ENCODE peak calls at places on chromosomes 13 and 19, in seven cellular contexts. One of them, this sample, is unnamed.

GRCh38 chr13:76708138-76708537 is 178.1 kb downstream of the KCTD12 start:
- DNase-seq in foreskin fibroblast: no peak
- DNase-seq in cardiac fibroblast: peak; percentile 22
- DNase-seq in GM20000: no peak
- DNase-seq in mesothelial cell of epicardium: no peak
- DNase-seq in tibial artery: no peak
- DNase-seq in GM12865: no peak
- DNase-seq in this sample: no peak

GRCh38 chr13:42405665-42406390 is 133.9 kb downstream of the AKAP11 start:
- DNase-seq in foreskin fibroblast: no peak
- DNase-seq in cardiac fibroblast: peak; percentile 6
- DNase-seq in GM20000: peak; percentile 65
- DNase-seq in mesothelial cell of epicardium: no peak
- DNase-seq in tibial artery: no peak
- DNase-seq in GM12865: peak; percentile 96
- DNase-seq in this sample: peak; percentile 54

GRCh38 chr13:66887088-66887487 is 343.0 kb downstream of the PCDH9 start:
- DNase-seq in foreskin fibroblast: peak; percentile 1
- DNase-seq in cardiac fibroblast: peak; percentile 73
- DNase-seq in GM20000: no peak
- DNase-seq in mesothelial cell of epicardium: no peak
- DNase-seq in tibial artery: no peak
- DNase-seq in GM12865: no peak
- DNase-seq in this sample: no peak

GRCh38 chr13:27283906-27284523 is 13.4 kb downstream of the RASL11A start:
- DNase-seq in foreskin fibroblast: peak; percentile 50
- DNase-seq in cardiac fibroblast: peak; percentile 49
- DNase-seq in GM20000: no peak
- DNase-seq in mesothelial cell of epicardium: no peak
- DNase-seq in tibial artery: no peak
- DNase-seq in GM12865: peak; percentile 51
- DNase-seq in this sample: no peak

GRCh38 chr19:54189020-54189667 is at the start of gene MBOAT7:
- DNase-seq in foreskin fibroblast: no peak
- DNase-seq in cardiac fibroblast: no peak
- DNase-seq in GM20000: peak; percentile 92
- DNase-seq in mesothelial cell of epicardium: no peak
- DNase-seq in tibial artery: no peak
- DNase-seq in GM12865: no peak
- DNase-seq in this sample: peak; percentile 87

GRCh38 chr13:95087746-95088305 is 213.4 kb downstream of the ABCC4 start:
- DNase-seq in foreskin fibroblast: peak; percentile 24
- DNase-seq in cardiac fibroblast: peak; percentile 52
- DNase-seq in GM20000: no peak
- DNase-seq in mesothelial cell of epicardium: no peak
- DNase-seq in tibial artery: no peak
- DNase-seq in GM12865: no peak
- DNase-seq in this sample: no peak

GRCh38 chr13:113350065-113350937 is 13.6 kb downstream of the GRTP1 start:
- DNase-seq in foreskin fibroblast: no peak
- DNase-seq in cardiac fibroblast: no peak
- DNase-seq in GM20000: no peak
- DNase-seq in mesothelial cell of epicardium: no peak
- DNase-seq in tibial artery: no peak
- DNase-seq in GM12865: no peak
- DNase-seq in this sample: no peak

GRCh38 chr13:43924549-43925245 is 45.0 kb downstream of the LACC1 start:
- DNase-seq in foreskin fibroblast: no peak
- DNase-seq in cardiac fibroblast: no peak
- DNase-seq in GM20000: peak; percentile 16
- DNase-seq in mesothelial cell of epicardium: no peak
- DNase-seq in tibial artery: no peak
- DNase-seq in GM12865: peak; percentile 69
- DNase-seq in this sample: no peak

GRCh38 chr13:43170497-43170896 is 147.1 kb downstream of the DNAJC15 start:
- DNase-seq in foreskin fibroblast: no peak
- DNase-seq in cardiac fibroblast: no peak
- DNase-seq in GM20000: no peak
- DNase-seq in mesothelial cell of epicardium: no peak
- DNase-seq in tibial artery: no peak
- DNase-seq in GM12865: no peak
- DNase-seq in this sample: no peak

GRCh38 chr13:34883381-34883780 is 58.7 kb upstream of the NBEA start:
- DNase-seq in foreskin fibroblast: no peak
- DNase-seq in cardiac fibroblast: no peak
- DNase-seq in GM20000: no peak
- DNase-seq in mesothelial cell of epicardium: no peak
- DNase-seq in tibial artery: no peak
- DNase-seq in GM12865: no peak
- DNase-seq in this sample: no peak

GRCh38 chr13:79387853-79388252 is 18.2 kb downstream of the RBM26 start:
- DNase-seq in foreskin fibroblast: no peak
- DNase-seq in cardiac fibroblast: no peak
- DNase-seq in GM20000: no peak
- DNase-seq in mesothelial cell of epicardium: no peak
- DNase-seq in tibial artery: no peak
- DNase-seq in GM12865: no peak
- DNase-seq in this sample: no peak

GRCh38 chr13:38394777-38395504 is 45.3 kb downstream of the UFM1 start:
- DNase-seq in foreskin fibroblast: peak; percentile 53
- DNase-seq in cardiac fibroblast: no peak
- DNase-seq in GM20000: no peak
- DNase-seq in mesothelial cell of epicardium: no peak
- DNase-seq in tibial artery: no peak
- DNase-seq in GM12865: no peak
- DNase-seq in this sample: no peak

GRCh38 chr19:41233748-41234240 is 14.8 kb downstream of the AXL start:
- DNase-seq in foreskin fibroblast: no peak
- DNase-seq in cardiac fibroblast: no peak
- DNase-seq in GM20000: no peak
- DNase-seq in mesothelial cell of epicardium: no peak
- DNase-seq in tibial artery: peak; percentile 76
- DNase-seq in GM12865: no peak
- DNase-seq in this sample: no peak

GRCh38 chr13:59747529-59747928 is 416.2 kb downstream of the DIAPH3 start:
- DNase-seq in foreskin fibroblast: no peak
- DNase-seq in cardiac fibroblast: no peak
- DNase-seq in GM20000: peak; percentile 7
- DNase-seq in mesothelial cell of epicardium: no peak
- DNase-seq in tibial artery: no peak
- DNase-seq in GM12865: peak; percentile 20
- DNase-seq in this sample: no peak

GRCh38 chr13:39111145-39111544 is 72.9 kb downstream of the NHLRC3 start:
- DNase-seq in foreskin fibroblast: no peak
- DNase-seq in cardiac fibroblast: no peak
- DNase-seq in GM20000: no peak
- DNase-seq in mesothelial cell of epicardium: no peak
- DNase-seq in tibial artery: no peak
- DNase-seq in GM12865: no peak
- DNase-seq in this sample: no peak

GRCh38 chr19:2711175-2711936 is 8.9 kb upstream of the GNG7 start:
- DNase-seq in foreskin fibroblast: peak; percentile 45
- DNase-seq in cardiac fibroblast: peak; percentile 61
- DNase-seq in GM20000: no peak
- DNase-seq in mesothelial cell of epicardium: no peak
- DNase-seq in tibial artery: no peak
- DNase-seq in GM12865: no peak
- DNase-seq in this sample: no peak

GRCh38 chr19:1364070-1364719 is 19.5 kb upstream of the NDUFS7 start:
- DNase-seq in foreskin fibroblast: no peak
- DNase-seq in cardiac fibroblast: peak; percentile 31
- DNase-seq in GM20000: peak; percentile 75
- DNase-seq in mesothelial cell of epicardium: no peak
- DNase-seq in tibial artery: no peak
- DNase-seq in GM12865: no peak
- DNase-seq in this sample: peak; percentile 86
- TF ChIP-seq CTCF in foreskin fibroblast: no peak
- TF ChIP-seq CTCF in cardiac fibroblast: peak; percentile 34
- TF ChIP-seq CTCF in GM20000: peak; percentile 3
- TF ChIP-seq CTCF in mesothelial cell of epicardium: peak; percentile 44
- TF ChIP-seq CTCF in tibial artery: no peak
- TF ChIP-seq CTCF in GM12865: no peak
- TF ChIP-seq CTCF in this sample: no peak

DNA sequence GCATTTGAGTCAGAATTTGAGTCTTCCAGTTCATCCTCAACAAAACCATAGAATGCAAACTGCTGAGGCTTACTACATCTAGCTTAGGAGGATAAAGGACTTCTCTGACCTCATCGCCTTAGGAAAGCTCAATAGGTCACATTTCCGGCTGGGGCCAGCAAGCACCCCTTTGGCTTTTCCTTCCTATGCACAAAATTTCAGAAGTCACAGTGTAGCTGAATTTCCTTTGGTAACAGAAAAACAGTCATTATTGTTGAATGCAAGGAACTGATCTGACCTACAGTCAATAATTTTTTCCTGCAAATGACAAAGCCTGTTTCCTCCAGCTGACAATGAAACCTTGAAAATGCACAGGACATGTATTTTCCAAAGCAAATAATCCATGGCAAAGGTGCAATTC is 32.8 kb upstream of the LRCH1 start:
- DNase-seq in foreskin fibroblast: no peak
- DNase-seq in cardiac fibroblast: no peak
- DNase-seq in GM20000: no peak
- DNase-seq in mesothelial cell of epicardium: no peak
- DNase-seq in tibial artery: no peak
- DNase-seq in GM12865: no peak
- DNase-seq in this sample: no peak
- TF ChIP-seq CTCF in foreskin fibroblast: no peak
- TF ChIP-seq CTCF in cardiac fibroblast: no peak
- TF ChIP-seq CTCF in GM20000: no peak
- TF ChIP-seq CTCF in mesothelial cell of epicardium: no peak
- TF ChIP-seq CTCF in tibial artery: no peak
- TF ChIP-seq CTCF in GM12865: no peak
- TF ChIP-seq CTCF in this sample: no peak

DNA sequence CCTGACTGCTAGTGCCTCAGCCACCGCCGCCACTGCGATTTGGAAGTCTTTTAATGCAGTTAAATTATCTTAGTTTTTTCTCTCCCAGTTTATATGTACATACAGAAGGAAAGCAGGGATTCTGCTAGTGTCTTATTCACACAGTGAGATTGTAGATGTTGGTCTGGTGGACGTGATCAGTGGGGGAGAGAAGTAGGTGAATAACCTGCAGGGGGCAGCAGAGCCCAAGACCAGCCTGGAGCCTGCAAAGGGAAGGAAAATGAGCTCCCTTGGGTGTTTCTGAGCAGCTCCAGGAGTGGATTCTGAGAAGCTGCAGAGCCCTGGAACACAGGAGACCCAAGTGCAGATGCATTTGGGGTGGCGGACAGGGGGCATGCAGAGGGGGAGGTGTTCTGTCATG is 26.3 kb downstream of the ZNF844 start:
- DNase-seq in foreskin fibroblast: peak; percentile 60
- DNase-seq in cardiac fibroblast: peak; percentile 73
- DNase-seq in GM20000: peak; percentile 72
- DNase-seq in mesothelial cell of epicardium: peak; percentile 80
- DNase-seq in tibial artery: peak; percentile 83
- DNase-seq in GM12865: peak; percentile 81
- DNase-seq in this sample: peak; percentile 76
- TF ChIP-seq CTCF in foreskin fibroblast: peak; percentile 50
- TF ChIP-seq CTCF in cardiac fibroblast: peak; percentile 64
- TF ChIP-seq CTCF in GM20000: peak; percentile 48
- TF ChIP-seq CTCF in mesothelial cell of epicardium: peak; percentile 64
- TF ChIP-seq CTCF in tibial artery: peak; percentile 67
- TF ChIP-seq CTCF in GM12865: peak; percentile 65
- TF ChIP-seq CTCF in this sample: peak; percentile 83

GRCh38 chr19:13621413-13621812 is 115.1 kb upstream of the CACNA1A start:
- DNase-seq in foreskin fibroblast: peak; percentile 94
- DNase-seq in cardiac fibroblast: peak; percentile 71
- DNase-seq in GM20000: no peak
- DNase-seq in mesothelial cell of epicardium: no peak
- DNase-seq in tibial artery: peak; percentile 55
- DNase-seq in GM12865: peak; percentile 54
- DNase-seq in this sample: no peak
- TF ChIP-seq CTCF in foreskin fibroblast: peak; percentile 67
- TF ChIP-seq CTCF in cardiac fibroblast: peak; percentile 36
- TF ChIP-seq CTCF in GM20000: peak; percentile 19
- TF ChIP-seq CTCF in mesothelial cell of epicardium: no peak
- TF ChIP-seq CTCF in tibial artery: no peak
- TF ChIP-seq CTCF in GM12865: peak; percentile 14
- TF ChIP-seq CTCF in this sample: peak; percentile 1

This sample was measured in GM13977.